ENCODE peak calls at places on chromosomes 12 and 14, in four cellular contexts. U is GM12891, C is K562, H is GM12878. L is an unnamed sample.

GRCh38 chr14:59490756-59491155 is 6.4 kb downstream of the JKAMP start:
- DNase-seq in U (no peak), H (no peak), C (no peak), L (no peak)

GRCh38 chr14:96203116-96203515 is 1.5 kb upstream of the BDKRB2 start:
- DNase-seq in U (no peak), C (no peak), H (no peak), L (no peak)

GRCh38 chr12:118377005-118377890 is 893 bp downstream of the SUDS3 start:
- DNase-seq in C (peak), H (no peak), U (no peak), L (no peak)

GRCh38 chr14:90541076-90541634 is 144.3 kb downstream of the CALM1 start:
- DNase-seq in H (no peak), U (no peak), C (no peak), L (no peak)

GRCh38 chr12:64452559-64453329 is 824 bp downstream of the TBK1 start:
- DNase-seq in C (peak), U (no peak), H (no peak), L (peak)

GRCh38 chr12:104668274-104668718 is 211.5 kb downstream of the CHST11 start:
- DNase-seq in C (peak), H (no peak), U (no peak), L (no peak)

GRCh38 chr12:78421011-78421410 is 443.6 kb upstream of the SYT1 start:
- DNase-seq in H (no peak), C (no peak), U (no peak), L (no peak)

GRCh38 chr12:132651444-132652100 is 33.0 kb downstream of the P2RX2 start:
- DNase-seq in U (no peak), C (no peak), H (no peak), L (no peak)

GRCh38 chr12:64387201-64387816 is 3.2 kb downstream of the C12orf56 start:
- DNase-seq in U (no peak), H (no peak), C (no peak), L (no peak)

GRCh38 chr12:130526813-130527212 is 189.1 kb downstream of the PIWIL1 start:
- DNase-seq in U (no peak), C (peak), H (no peak), L (no peak)

GRCh38 chr14:64830961-64831360 is 48.7 kb downstream of the SPTB start:
- DNase-seq in C (no peak), U (no peak), H (no peak), L (no peak)

GRCh38 chr12:52278530-52278929 is 4.1 kb downstream of the KRT86 start:
- DNase-seq in C (no peak), U (no peak), H (no peak), L (no peak)

GRCh38 chr12:15000575-15000974 is 27.7 kb downstream of the PDE6H start:
- DNase-seq in C (no peak), U (no peak), H (no peak), L (no peak)

GRCh38 chr12:42469355-42470006 is 120.1 kb downstream of the PRICKLE1 start:
- DNase-seq in U (peak), H (peak), C (no peak), L (peak)
- TF ChIP-seq SPI1 in U (peak), H (peak), C (peak), L (peak)

GRCh38 chr12:5148880-5149279 is 105.2 kb downstream of the KCNA5 start:
- DNase-seq in H (no peak), C (no peak), U (no peak), L (no peak)

GRCh38 chr12:5155866-5156265 is 112.2 kb downstream of the KCNA5 start:
- DNase-seq in U (no peak), C (no peak), H (no peak), L (no peak)

GRCh38 chr12:5154091-5154490 is 110.4 kb downstream of the KCNA5 start:
- DNase-seq in U (no peak), C (no peak), H (no peak), L (no peak)
- TF ChIP-seq SPI1 in U (no peak), C (no peak), H (no peak), L (no peak)

DNA sequence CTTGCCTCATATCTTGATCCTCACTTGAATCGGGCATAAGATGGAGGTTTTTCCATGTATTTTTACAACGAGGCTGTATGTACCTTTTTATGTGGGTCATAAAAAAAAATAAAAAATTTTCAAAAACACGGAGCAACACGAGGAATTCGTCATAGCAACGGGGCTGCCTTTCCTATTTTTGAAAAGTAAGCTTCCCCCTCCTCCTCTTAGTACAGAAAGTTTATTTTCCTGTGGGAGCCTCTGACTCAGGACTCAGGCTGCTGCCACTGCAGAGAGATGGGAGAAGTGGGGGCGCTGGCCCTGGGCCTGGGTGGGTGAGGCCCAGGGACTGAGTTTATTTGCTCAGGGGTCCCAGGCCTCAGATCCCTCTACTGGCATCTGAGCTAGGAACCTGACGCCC is 10.1 kb upstream of the CMKLR1 start:
- DNase-seq in H (no peak), U (no peak), C (no peak), L (no peak)
- TF ChIP-seq SPI1 in H (no peak), U (no peak), C (no peak), L (no peak)

DNA sequence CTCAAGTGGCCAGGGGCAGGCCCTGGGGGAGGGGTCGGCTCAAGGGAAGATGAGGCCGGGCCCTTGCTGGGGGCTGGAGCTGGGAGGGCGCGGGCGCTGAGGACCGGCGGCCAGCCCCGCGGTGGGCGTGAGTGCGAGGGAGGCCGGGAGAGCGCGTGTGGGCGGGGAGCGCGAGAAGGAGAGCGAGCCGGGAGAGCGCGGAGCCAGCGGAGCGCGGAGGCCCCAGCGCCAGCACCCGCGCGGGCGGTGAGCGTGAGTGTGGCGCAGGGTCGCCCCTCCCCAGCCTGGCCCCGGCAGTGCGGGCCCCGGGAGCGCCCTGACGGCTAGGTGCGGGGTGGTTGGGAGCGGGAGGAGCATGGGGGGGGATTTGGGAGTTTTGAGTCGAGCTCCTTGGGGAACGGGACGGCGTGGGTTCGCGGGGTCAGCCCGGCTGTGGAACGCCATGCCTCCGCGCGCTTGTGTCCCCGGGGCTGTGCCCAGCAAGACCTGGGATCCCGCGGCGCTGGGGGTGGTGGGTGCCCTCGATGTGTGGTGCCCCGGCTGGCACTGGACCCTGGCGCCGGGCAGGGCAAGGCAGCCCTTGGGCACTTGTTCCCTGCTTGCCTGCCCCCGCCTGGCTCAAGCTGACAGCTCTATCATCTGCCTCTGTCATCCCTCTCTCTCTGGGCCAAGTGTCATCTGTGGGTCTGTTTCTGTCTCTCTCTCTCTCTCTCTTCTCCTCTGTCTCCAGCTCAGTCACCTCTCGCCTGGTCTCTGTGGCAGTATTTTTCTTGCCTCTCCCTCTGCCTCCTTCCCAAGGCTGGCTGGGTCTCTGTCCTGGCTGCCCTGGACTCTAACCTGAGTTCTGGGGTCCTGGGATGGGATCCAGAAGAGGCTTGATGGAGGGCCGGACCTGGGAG is at the start of gene LBHD2:
- DNase-seq in C (no peak), H (no peak), U (peak), L (no peak)
- TF ChIP-seq SPI1 in C (no peak), H (no peak), U (no peak), L (no peak)